ENCODE peak calls at places on chromosomes 6 and 20, in four cellular contexts. M, E, G and O are unnamed samples.

GRCh38 chr6:165835410-165835851 is 172.4 kb upstream of the PDE10A start:
- DNase-seq in M (no peak), G (no peak), E (no peak), O (no peak)

GRCh38 chr20:56166781-56167465 is 81.6 kb upstream of the MC3R start:
- DNase-seq in E (no peak), M (no peak), G (no peak), O (no peak)

GRCh38 chr6:134527108-134527787 is 209.3 kb upstream of the SGK1 start:
- DNase-seq in E (no peak), M (no peak), G (no peak), O (no peak)

GRCh38 chr6:73393278-73393677 is 1.4 kb upstream of the DDX43 start:
- DNase-seq in G (no peak), E (no peak), M (peak; percentile 38), O (no peak)

GRCh38 chr6:53926505-53926904 is 131.7 kb downstream of the LRRC1 start:
- DNase-seq in E (no peak), G (no peak), M (peak; percentile 33), O (no peak)

GRCh38 chr6:37059344-37060194 is 54.1 kb downstream of the FGD2 start:
- DNase-seq in M (peak; percentile 96), G (peak; percentile 60), E (peak; percentile 53), O (peak; percentile 39)

GRCh38 chr20:37239026-37239451 is 22.6 kb downstream of the GHRH start:
- DNase-seq in G (no peak), E (no peak), M (no peak), O (no peak)

GRCh38 chr6:35581633-35582032 is 68.9 kb upstream of the TULP1 start:
- DNase-seq in M (no peak), G (no peak), E (no peak), O (no peak)

GRCh38 chr6:167754691-167755090 is 72.0 kb upstream of the AFDN start:
- DNase-seq in M (no peak), G (no peak), E (no peak), O (no peak)

GRCh38 chr20:63129991-63130653 is 85.8 kb downstream of the YTHDF1 start:
- DNase-seq in M (no peak), G (no peak), E (peak; percentile 4), O (no peak)

GRCh38 chr6:20564269-20564668 is 30.0 kb downstream of the CDKAL1 start:
- DNase-seq in E (no peak), G (no peak), M (peak; percentile 9), O (no peak)
- TF ChIP-seq CTCF in E (peak; percentile 74), G (peak; percentile 80), M (peak; percentile 87), O (peak; percentile 79)

GRCh38 chr6:105546748-105547147 is 143.9 kb upstream of the PREP start:
- DNase-seq in G (no peak), E (no peak), M (no peak), O (no peak)

GRCh38 chr6:105550961-105551625 is 148.2 kb upstream of the PREP start:
- DNase-seq in G (no peak), M (no peak), E (no peak), O (no peak)

GRCh38 chr6:105545206-105545920 is 142.5 kb upstream of the PREP start:
- DNase-seq in E (no peak), M (peak; percentile 66), G (no peak), O (no peak)

GRCh38 chr6:105545947-105546710 is 143.2 kb upstream of the PREP start:
- DNase-seq in M (peak; percentile 82), G (no peak), E (no peak), O (no peak)
- TF ChIP-seq CTCF in M (no peak), G (no peak), E (no peak), O (no peak)

DNA sequence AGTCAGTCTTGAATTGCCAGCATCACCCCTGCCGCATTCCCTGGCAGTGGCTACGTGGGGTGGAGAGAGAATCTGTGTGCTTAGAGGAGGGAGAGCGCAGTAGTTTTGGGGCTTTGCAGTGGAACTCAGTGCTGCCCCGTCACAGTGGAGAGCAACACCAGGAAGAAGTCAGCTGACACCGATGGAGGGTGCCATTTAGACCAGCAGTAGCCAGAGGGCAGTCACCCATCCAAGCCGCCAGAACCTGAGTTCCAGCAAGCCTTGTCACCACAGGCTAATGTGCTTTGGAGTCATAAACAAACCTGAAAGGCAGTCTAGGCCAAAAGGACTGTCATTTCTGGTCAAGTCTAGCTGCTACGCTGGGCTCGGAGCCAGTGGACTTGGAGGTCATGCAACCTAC is 22.0 kb upstream of the PERP start:
- DNase-seq in M (no peak), G (no peak), E (no peak), O (no peak)
- TF ChIP-seq CTCF in M (no peak), G (no peak), E (no peak), O (no peak)

GRCh38 chr20:44271915-44272663 is 25.0 kb downstream of the GDAP1L1 start:
- DNase-seq in M (no peak), G (peak; percentile 19), E (no peak), O (no peak)
- TF ChIP-seq CTCF in M (peak; percentile 31), G (peak; percentile 50), E (no peak), O (peak; percentile 24)

GRCh38 chr6:190596-191395 is 101.5 kb upstream of the DUSP22 start:
- DNase-seq in G (peak; percentile 22), M (no peak), E (peak; percentile 18), O (no peak)
- TF ChIP-seq CTCF in G (no peak), M (no peak), E (no peak), O (peak; percentile 29)